ENCODE peak calls at places on chromosomes 16 and 17, in seven cellular contexts. J is cardiac muscle cell; S is activated CD4-positive, alpha-beta T cell treated with anti-CD3 and anti-CD28 coated beads for 48 hours; N is stomach; Q is NCI-H510A; F is Kasumi-1; T is H4. R is an unnamed sample.

GRCh38 chr17:41635121-41636097 is 11.0 kb upstream of the KRT17 start:
- DNase-seq in T (peak), S (no peak), J (peak), Q (no peak), N (peak), F (no peak), R (no peak)

GRCh38 chr17:76579281-76579680 is 6.4 kb downstream of the ST6GALNAC2 start:
- DNase-seq in F (peak), T (no peak), S (no peak), N (no peak), Q (no peak), J (no peak), R (no peak)

GRCh38 chr17:80456465-80457235 is 19.8 kb downstream of the NPTX1 start:
- DNase-seq in F (no peak), J (peak), T (no peak), N (no peak), S (no peak), Q (no peak), R (no peak)

GRCh38 chr16:88652763-88653065 is 1.9 kb upstream of the CYBA start:
- DNase-seq in Q (no peak), T (no peak), J (no peak), F (no peak), S (no peak), N (no peak), R (no peak)

GRCh38 chr17:31197991-31198390 is 99.0 kb downstream of the OMG start:
- DNase-seq in N (no peak), Q (no peak), S (no peak), F (no peak), J (no peak), T (no peak), R (no peak)

GRCh38 chr17:42422958-42423712 is at the start of gene CAVIN1:
- DNase-seq in J (peak), N (peak), Q (no peak), F (peak), S (peak), T (peak), R (peak)

GRCh38 chr16:84826558-84826941 is 6.8 kb downstream of the CRISPLD2 start:
- DNase-seq in J (peak), S (no peak), N (peak), F (no peak), T (no peak), Q (no peak), R (no peak)

GRCh38 chr17:2924211-2924610 is 128.0 kb downstream of the RAP1GAP2 start:
- DNase-seq in S (no peak), J (peak), N (no peak), F (no peak), T (no peak), Q (no peak), R (no peak)

GRCh38 chr17:50210249-50211225 is 9.1 kb upstream of the COL1A1 start:
- DNase-seq in J (peak), Q (no peak), F (peak), T (peak), N (no peak), S (no peak), R (no peak)

GRCh38 chr17:34182036-34182803 is 72.9 kb upstream of the CCL2 start:
- DNase-seq in N (no peak), T (no peak), F (no peak), S (no peak), Q (no peak), J (no peak), R (no peak)

GRCh38 chr17:55587608-55588139 is 76.4 kb upstream of the SMIM36 start:
- DNase-seq in T (no peak), F (no peak), J (peak), Q (no peak), S (no peak), N (no peak), R (no peak)

GRCh38 chr16:12951392-12951791 is 50.0 kb downstream of the SHISA9 start:
- DNase-seq in Q (no peak), J (no peak), T (no peak), S (no peak), F (no peak), N (no peak), R (no peak)

GRCh38 chr17:77924757-77925336 is 33.7 kb upstream of the TNRC6C start:
- DNase-seq in S (no peak), Q (no peak), N (peak), J (peak), F (no peak), T (peak), R (no peak)